ENCODE peak calls at places on chromosomes 11 and 22, in seven cellular contexts. D is IMR-90; N is adipocyte; W is CD8-positive, alpha-beta memory T cell; Y is aorta; C is lower lobe of right lung; I is body of pancreas. P is an unnamed sample.

GRCh38 chr11:119357069-119357468 is 10.6 kb upstream of the MFRP start:
- DNase-seq in D (no peak), N (no peak), W (no peak), Y (no peak), C (no peak), I (no peak), P (no peak)

GRCh38 chr11:10294289-10294953 is 402 bp upstream of the SBF2 start:
- DNase-seq in D (peak; percentile 87), N (peak; percentile 91), W (no peak), Y (peak; percentile 83), C (peak; percentile 55), I (peak; percentile 36), P (peak; percentile 88)

GRCh38 chr22:24592144-24592845 is 578 bp downstream of the LRRC75B start:
- DNase-seq in D (no peak), N (no peak), W (no peak), Y (peak; percentile 82), C (no peak), I (no peak), P (no peak)

GRCh38 chr11:116282481-116282880 is 490.3 kb downstream of the BUD13 start:
- DNase-seq in D (no peak), N (no peak), W (no peak), Y (no peak), C (no peak), I (no peak), P (no peak)

GRCh38 chr11:119416606-119417580 is 6.1 kb downstream of the THY1 start:
- DNase-seq in D (peak; percentile 59), N (peak; percentile 68), W (no peak), Y (no peak), C (no peak), I (no peak), P (peak; percentile 81)

GRCh38 chr11:66289548-66290331 is 797 bp upstream of the YIF1A start:
- DNase-seq in D (no peak), N (peak; percentile 90), W (no peak), Y (peak; percentile 92), C (peak; percentile 82), I (peak; percentile 79), P (no peak)

GRCh38 chr11:10348650-10349280 is 43.9 kb downstream of the ADM start:
- DNase-seq in D (peak; percentile 84), N (peak; percentile 53), W (no peak), Y (no peak), C (no peak), I (no peak), P (peak; percentile 84)

GRCh38 chr11:18312663-18313420 is 9.1 kb downstream of the HPS5 start:
- DNase-seq in D (peak; percentile 44), N (peak; percentile 80), W (no peak), Y (no peak), C (no peak), I (no peak), P (no peak)

DNA sequence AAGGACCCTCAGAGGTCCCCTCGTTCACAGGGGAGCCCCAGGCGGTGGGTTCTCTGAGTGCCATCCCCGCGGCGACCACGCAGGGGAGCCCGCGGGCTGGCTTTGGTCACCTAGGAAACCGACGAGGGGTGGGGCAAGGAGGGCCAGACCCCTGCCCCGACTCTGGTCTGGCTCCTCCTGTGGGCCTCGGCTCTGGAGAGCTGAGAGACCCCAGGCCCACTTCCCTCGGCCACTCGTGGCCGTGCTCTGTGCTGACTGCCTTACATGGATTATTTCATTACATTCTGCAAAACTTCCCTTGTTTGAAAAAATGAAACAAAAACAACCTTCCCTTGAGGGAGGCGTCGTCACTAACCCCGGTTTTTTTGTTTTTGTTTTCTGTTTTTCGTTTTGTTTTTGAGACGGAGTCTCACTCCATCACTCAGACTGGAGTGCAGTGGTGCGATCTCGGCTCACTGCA is 15.2 kb upstream of the CYTH4 start:
- DNase-seq in D (no peak), N (peak; percentile 75), W (peak; percentile 71), Y (peak; percentile 82), C (peak; percentile 71), I (no peak), P (no peak)
- H3K4me1 ChIP-seq in D (peaks cover 5% of the 10 kb centered on the region), N (peaks cover 10% of the 10 kb centered on the region), W (peaks cover 25% of the 10 kb centered on the region), Y (no peaks in the 10 kb centered on the region), C (peaks cover 25% of the 10 kb centered on the region), I (no peaks in the 10 kb centered on the region), P (no peaks in the 10 kb centered on the region)

GRCh38 chr11:1165256-1166041 is 7.7 kb downstream of the MUC5AC start:
- DNase-seq in D (no peak), N (no peak), W (no peak), Y (peak; percentile 68), C (no peak), I (peak; percentile 8), P (no peak)

GRCh38 chr11:1167256-1167655 is 9.5 kb downstream of the MUC5AC start:
- DNase-seq in D (no peak), N (no peak), W (no peak), Y (peak; percentile 42), C (no peak), I (peak; percentile 2), P (no peak)

GRCh38 chr11:1168721-1169161 is 11.0 kb downstream of the MUC5AC start:
- DNase-seq in D (no peak), N (no peak), W (no peak), Y (peak; percentile 59), C (peak; percentile 40), I (no peak), P (no peak)

GRCh38 chr11:1168256-1168655 is 10.5 kb downstream of the MUC5AC start:
- DNase-seq in D (no peak), N (no peak), W (no peak), Y (peak; percentile 41), C (peak; percentile 23), I (no peak), P (no peak)

DNA sequence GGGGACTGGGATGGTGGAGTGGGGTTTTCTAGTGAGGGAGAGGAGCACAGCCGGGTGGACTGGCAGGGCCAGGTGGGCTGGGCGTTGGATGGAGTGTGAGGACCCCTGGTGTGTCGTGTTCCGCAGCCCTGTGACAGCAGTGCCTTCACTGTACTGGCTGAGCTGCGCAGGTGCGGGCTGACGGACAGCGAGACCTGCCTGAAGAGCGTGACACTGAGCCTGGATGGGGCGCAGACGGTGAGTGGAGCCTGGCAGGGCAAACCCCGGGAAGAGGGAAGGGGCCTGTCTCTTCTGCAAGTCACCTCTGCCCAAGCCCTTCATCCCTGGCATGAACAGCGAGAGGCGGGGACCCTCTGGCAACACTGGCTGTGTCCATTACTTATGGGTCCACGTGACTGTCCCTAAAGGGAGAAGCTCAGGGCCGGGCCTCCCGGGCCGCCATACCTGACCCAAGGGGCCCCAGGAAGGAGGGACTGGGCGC is 10.0 kb downstream of the MUC5AC start:
- DNase-seq in D (no peak), N (no peak), W (no peak), Y (peak; percentile 69), C (peak; percentile 24), I (no peak), P (no peak)
- H3K36me3 ChIP-seq in D (no peaks in the 10 kb centered on the region), N (no peaks in the 10 kb centered on the region), W (no peaks in the 10 kb centered on the region), Y (no peaks in the 10 kb centered on the region), C (no peaks in the 10 kb centered on the region), I (no peaks in the 10 kb centered on the region), P (no peaks in the 10 kb centered on the region)

DNA sequence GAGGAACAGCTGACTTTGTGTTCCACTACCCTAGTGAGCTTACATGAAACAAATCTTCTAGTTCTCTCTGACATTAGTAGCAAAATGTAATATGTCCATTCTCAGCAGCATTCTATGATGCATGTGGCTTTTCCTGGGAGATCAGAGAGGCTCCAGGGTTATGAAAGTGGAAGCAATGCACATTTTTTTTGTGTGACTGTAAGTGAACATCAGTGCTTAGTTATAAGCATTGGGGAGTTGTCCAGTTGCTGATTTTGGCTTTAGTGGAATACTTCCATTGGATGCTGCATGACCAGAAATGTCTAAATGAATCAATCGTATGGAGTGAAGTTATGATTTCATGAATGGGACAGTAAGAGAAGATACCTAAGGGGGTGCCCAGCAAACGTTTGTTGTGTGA is 255.9 kb downstream of the FAT3 start:
- DNase-seq in D (peak; percentile 11), N (no peak), W (no peak), Y (no peak), C (no peak), I (no peak), P (peak; percentile 24)
- H3K4me1 ChIP-seq in D (no peaks in the 10 kb centered on the region), N (no peaks in the 10 kb centered on the region), W (no peaks in the 10 kb centered on the region), Y (no peaks in the 10 kb centered on the region), C (no peaks in the 10 kb centered on the region), I (peaks cover 6% of the 10 kb centered on the region), P (no peaks in the 10 kb centered on the region)

DNA sequence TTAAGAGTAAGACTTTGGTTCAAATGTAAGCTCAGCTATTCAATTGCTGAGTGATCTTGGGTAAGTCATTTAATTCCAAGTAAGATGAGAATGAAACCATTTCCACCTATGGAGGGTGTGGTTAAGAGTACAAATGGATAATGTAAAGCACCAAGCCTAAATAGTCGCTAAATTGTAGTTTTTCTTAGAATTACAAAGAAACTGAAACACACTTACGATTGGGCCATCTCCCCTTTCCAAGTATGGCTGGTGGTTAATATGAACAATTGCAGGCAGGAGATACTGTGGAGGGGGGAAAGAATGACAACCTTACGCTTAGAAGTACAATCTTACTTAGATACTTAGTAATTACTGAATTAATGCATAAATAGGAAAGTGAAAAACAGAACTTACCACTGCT is 8.2 kb downstream of the DDX17 start:
- DNase-seq in D (no peak), N (no peak), W (no peak), Y (no peak), C (no peak), I (no peak), P (no peak)
- H3K36me3 ChIP-seq in D (peaks cover 70% of the 10 kb centered on the region), N (peaks cover 87% of the 10 kb centered on the region), W (peaks cover 79% of the 10 kb centered on the region), Y (peaks cover 19% of the 10 kb centered on the region), C (peaks cover 99% of the 10 kb centered on the region), I (peaks cover 56% of the 10 kb centered on the region), P (peaks cover 35% of the 10 kb centered on the region)

DNA sequence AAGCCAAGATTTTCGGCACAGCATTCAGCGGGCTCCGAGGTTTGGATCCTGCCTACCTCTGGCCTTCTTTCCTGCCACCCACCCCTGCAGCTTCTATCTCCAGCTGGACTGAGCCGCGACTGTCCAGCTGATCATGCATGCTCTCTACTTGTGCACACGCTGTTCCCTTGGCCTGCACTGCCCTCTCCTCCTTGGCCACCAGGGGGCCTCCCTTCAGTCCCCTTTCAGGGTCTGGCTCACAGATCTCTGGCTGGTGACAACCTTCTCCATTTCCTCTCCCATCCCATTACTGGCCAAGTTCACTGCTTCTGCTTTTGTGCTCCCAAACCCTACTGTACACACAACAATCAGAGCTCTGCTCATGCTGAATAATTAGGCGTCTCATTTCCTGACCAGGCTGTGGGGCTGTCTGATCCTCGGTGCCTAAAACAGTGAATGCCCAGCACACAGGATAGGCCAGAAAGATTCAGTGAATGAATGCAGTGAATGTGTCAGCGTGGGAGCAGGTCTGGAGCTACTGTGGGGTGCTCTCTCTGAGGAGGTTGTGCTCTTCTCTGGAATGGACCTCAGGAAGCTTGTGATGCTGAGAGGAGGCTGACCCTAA is 224.0 kb upstream of the NARS2 start:
- DNase-seq in D (peak; percentile 81), N (peak; percentile 67), W (no peak), Y (peak; percentile 90), C (peak; percentile 81), I (peak; percentile 72), P (peak; percentile 84)
- H3K4me1 ChIP-seq in D (peaks cover 48% of the 10 kb centered on the region), N (peaks cover 45% of the 10 kb centered on the region), W (no peaks in the 10 kb centered on the region), Y (peaks cover 6% of the 10 kb centered on the region), C (peaks cover 59% of the 10 kb centered on the region), I (peaks cover 64% of the 10 kb centered on the region), P (peaks cover 49% of the 10 kb centered on the region)

DNA sequence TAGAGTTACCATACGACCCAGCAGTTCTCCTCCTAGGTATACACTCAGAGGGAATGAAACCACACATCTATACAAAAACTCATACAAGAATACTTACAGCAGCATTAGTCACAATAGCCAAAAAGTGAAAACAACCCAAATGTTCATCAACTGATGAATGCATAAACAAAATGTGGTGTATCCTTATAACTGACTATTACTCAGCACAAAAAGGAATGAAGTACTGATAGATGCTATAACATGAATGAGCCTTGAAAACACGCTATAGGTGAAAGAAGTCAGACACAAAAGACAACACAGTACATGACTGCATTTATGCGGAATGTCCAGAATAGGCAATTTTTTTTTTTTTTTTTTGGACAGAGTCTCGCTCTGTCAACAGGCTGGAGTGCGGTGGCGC is 23.1 kb downstream of the NCAPD3 start:
- DNase-seq in D (peak; percentile 59), N (no peak), W (no peak), Y (no peak), C (no peak), I (no peak), P (no peak)
- H3K36me3 ChIP-seq in D (peaks cover 9% of the 10 kb centered on the region), N (peaks cover 64% of the 10 kb centered on the region), W (peaks cover 27% of the 10 kb centered on the region), Y (peaks cover 5% of the 10 kb centered on the region), C (peaks cover 69% of the 10 kb centered on the region), I (peaks cover 6% of the 10 kb centered on the region), P (peaks cover 6% of the 10 kb centered on the region)

P was measured in fibroblast of lung.